ENCODE peak calls at places on chromosomes 7 and 10, in four cellular contexts. P, K, W and O are unnamed samples.

GRCh38 chr7:43639858-43640491 is 57.1 kb downstream of the STK17A start:
- DNase-seq in P (no peak), K (peak; percentile 98), W (no peak), O (peak; percentile 58)

GRCh38 chr10:15563161-15563715 is 156.5 kb downstream of the ITGA8 start:
- DNase-seq in P (no peak), K (no peak), W (no peak), O (no peak)

GRCh38 chr7:154746551-154746950 is 256.4 kb downstream of the PAXIP1 start:
- DNase-seq in P (no peak), K (no peak), W (no peak), O (no peak)

GRCh38 chr7:744854-745430 is 17.9 kb upstream of the PRKAR1B start:
- DNase-seq in P (no peak), K (no peak), W (no peak), O (no peak)

GRCh38 chr7:132390705-132391104 is 185.6 kb downstream of the PLXNA4 start:
- DNase-seq in P (no peak), K (no peak), W (no peak), O (no peak)

GRCh38 chr7:80134536-80135305 is at the start of gene GNAI1:
- DNase-seq in P (peak; percentile 21), K (peak; percentile 27), W (no peak), O (peak; percentile 44)

GRCh38 chr7:112143151-112143550 is 63.0 kb downstream of the DOCK4 start:
- DNase-seq in P (no peak), K (no peak), W (no peak), O (no peak)

GRCh38 chr7:73341877-73342276 is 13.9 kb downstream of the FKBP6 start:
- DNase-seq in P (no peak), K (peak; percentile 43), W (no peak), O (no peak)

GRCh38 chr10:7587168-7587864 is 79.5 kb downstream of the ITIH5 start:
- DNase-seq in P (no peak), K (no peak), W (peak; percentile 11), O (no peak)

GRCh38 chr10:107918171-107918570 is 753.7 kb upstream of the SORCS1 start:
- DNase-seq in P (no peak), K (no peak), W (no peak), O (no peak)

GRCh38 chr7:55144333-55144954 is 125.6 kb downstream of the EGFR start:
- DNase-seq in P (no peak), K (no peak), W (no peak), O (no peak)

GRCh38 chr10:123007558-123008378 is 827 bp downstream of the IKZF5 start:
- DNase-seq in P (no peak), K (peak; percentile 68), W (peak; percentile 21), O (no peak)

GRCh38 chr7:135499818-135500217 is 10.1 kb downstream of the CNOT4 start:
- DNase-seq in P (no peak), K (no peak), W (no peak), O (no peak)

GRCh38 chr10:28906011-28906411 is 228.7 kb downstream of the BAMBI start:
- DNase-seq in P (no peak), K (no peak), W (no peak), O (no peak)

GRCh38 chr10:131902691-131903090 is 1.9 kb downstream of the PPP2R2D start:
- DNase-seq in P (no peak), K (no peak), W (no peak), O (no peak)

GRCh38 chr7:20083781-20084180 is 133.4 kb downstream of the MACC1 start:
- DNase-seq in P (no peak), K (no peak), W (no peak), O (no peak)
- H3K9ac ChIP-seq in P (no peak overlapping the region), K (no peak overlapping the region), W (no peak overlapping the region), O (no peak overlapping the region)

GRCh38 chr10:48993627-48994026 is 54.0 kb upstream of the LRRC18 start:
- DNase-seq in P (no peak), K (no peak), W (no peak), O (no peak)
- TF ChIP-seq YY1 in P (no peak), K (no peak), W (no peak), O (no peak)

GRCh38 chr7:41573881-41574280 is 129.0 kb downstream of the INHBA start:
- DNase-seq in P (no peak), K (no peak), W (no peak), O (no peak)
- TF ChIP-seq SUZ12 in P (no peak), K (no peak), W (no peak), O (no peak)

GRCh38 chr7:5692112-5692844 is 89.2 kb downstream of the RNF216 start:
- DNase-seq in P (no peak), K (peak; percentile 71), W (no peak), O (no peak)
- H3K9ac ChIP-seq in P (no peak overlapping the region), K (no peak overlapping the region), W (peak overlapping the region; percentile 11), O (no peak overlapping the region)

DNA sequence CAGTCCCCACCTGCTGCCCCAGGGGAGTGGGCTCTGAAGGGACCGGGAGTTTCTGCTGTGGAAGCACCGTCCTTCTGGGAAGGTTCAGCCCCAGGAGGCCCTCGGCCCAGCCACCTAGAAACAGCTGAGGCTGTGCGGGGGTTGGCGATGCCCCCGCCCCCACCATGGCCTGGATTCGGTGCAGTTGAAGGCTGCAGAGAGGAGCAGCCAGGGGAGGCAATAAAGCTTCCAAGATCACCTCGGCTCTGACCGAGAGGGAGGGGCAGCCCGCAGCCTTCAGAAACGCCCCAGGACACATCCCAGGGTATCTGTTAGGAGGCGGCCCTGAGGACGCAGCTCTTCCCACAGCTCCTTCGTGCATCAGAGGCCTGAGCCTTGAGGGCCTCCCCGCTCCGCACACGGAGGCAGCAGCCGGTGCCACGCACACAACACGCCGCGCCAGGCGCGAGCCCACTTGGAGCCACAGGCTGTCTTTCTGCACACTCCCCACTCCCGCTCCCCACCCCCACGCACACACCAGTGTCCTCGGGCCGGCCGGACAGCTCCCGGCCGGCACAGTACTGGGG is 1.6 kb downstream of the KNDC1 start:
- DNase-seq in P (no peak), K (no peak), W (no peak), O (no peak)
- TF ChIP-seq YY1 in P (no peak), K (no peak), W (no peak), O (no peak)

GRCh38 chr10:95663496-95663895 is 7.0 kb upstream of the ALDH18A1 start:
- DNase-seq in P (no peak), K (no peak), W (no peak), O (no peak)
- TF ChIP-seq SUZ12 in P (no peak), K (no peak), W (no peak), O (no peak)

DNA sequence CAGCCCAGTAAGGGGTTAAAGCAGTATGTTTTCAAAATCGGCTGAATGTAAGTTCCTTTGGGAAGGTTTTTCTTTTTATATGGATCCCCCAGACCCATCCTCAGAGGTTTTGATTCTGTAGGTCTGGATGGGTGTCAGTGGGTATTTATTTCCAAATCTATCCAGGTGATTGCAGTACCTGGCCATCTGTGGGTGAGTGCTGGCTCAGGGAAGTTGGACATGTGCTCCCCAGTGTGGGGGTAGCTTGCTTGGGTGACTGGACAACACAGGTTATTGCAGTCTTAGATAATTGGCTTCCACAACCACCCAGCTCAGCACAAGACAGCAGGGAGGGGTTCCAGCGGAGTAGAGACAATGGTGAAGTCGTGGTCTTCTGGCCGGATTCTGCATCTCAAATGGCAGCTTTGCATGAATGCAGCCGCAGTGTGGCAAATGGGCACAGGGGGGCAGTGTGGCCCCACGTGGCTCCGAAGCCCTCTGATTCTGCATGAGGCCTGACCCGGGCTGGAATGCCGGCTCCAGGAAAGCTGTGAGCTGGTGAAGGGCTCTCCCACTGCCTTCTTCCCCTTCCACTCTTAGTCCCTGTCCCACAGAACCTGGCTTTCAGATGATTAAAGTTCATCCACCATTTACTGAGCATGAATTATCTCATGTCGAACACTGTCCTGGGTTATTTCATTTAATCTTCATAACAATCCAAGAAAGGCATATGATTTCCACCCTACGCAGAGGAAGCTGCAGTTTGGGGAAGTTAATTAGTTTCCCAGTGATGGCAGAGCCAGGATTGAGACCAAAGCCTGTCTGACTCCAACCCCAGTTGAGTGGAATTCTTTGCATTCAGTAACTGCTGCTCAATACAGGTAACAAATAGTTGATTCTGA is 64.5 kb upstream of the SYPL1 start:
- DNase-seq in P (peak; percentile 81), K (peak; percentile 44), W (no peak), O (peak; percentile 91)
- H3K9ac ChIP-seq in P (no peak overlapping the region), K (no peak overlapping the region), W (no peak overlapping the region), O (no peak overlapping the region)

GRCh38 chr10:125548356-125548755 is 134.6 kb downstream of the TEX36 start:
- DNase-seq in P (no peak), K (no peak), W (no peak), O (no peak)
- TF ChIP-seq YY1 in P (no peak), K (no peak), W (no peak), O (no peak)

DNA sequence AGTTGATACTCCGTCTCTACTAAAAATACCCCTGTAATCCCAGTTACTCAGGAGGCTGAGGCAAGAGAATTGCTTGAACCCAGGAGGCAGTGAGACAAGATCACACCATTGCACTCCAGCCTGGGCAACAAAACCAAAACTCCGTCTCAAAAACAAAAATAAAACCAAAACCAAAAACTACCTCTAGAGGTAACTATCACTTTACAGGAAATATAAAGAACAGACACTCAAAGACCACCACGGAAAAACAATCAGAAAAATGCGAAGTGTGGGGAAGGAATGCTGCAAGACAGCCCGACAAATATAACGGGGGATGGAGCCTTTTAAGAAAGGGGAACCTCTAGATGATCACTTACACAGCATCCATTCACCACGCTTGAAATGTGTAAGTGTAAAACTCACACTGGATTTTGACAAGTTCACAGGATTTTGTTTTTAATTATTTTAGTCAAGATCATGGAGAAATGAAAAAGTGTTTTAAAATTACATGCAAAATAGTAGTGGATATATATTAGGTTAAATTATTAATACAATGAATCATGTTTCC is 4.2 kb downstream of the HNRNPF start:
- DNase-seq in P (no peak), K (no peak), W (no peak), O (no peak)
- TF ChIP-seq SUZ12 in P (no peak), K (no peak), W (no peak), O (no peak)